ENCODE peak calls at places on chromosomes 12 and 14, in five cellular contexts. One of them, this sample, is unnamed.

GRCh38 chr14:96090441-96091148 is 51.4 kb downstream of the C14orf132 start:
- DNase-seq in heart left ventricle: peak; percentile 90
- DNase-seq in fibroblast of lung: peak; percentile 80
- DNase-seq in thyroid gland: peak; percentile 94
- DNase-seq in astrocyte: peak; percentile 68
- DNase-seq in this sample: no peak

GRCh38 chr12:20798561-20798960 is 11.9 kb upstream of the SLCO1B3 start:
- DNase-seq in astrocyte: peak; percentile 2
- DNase-seq in heart left ventricle: no peak
- DNase-seq in fibroblast of lung: no peak
- DNase-seq in thyroid gland: no peak
- DNase-seq in this sample: peak; percentile 17

GRCh38 chr14:68444449-68445168 is 348.3 kb downstream of the ZFP36L1 start:
- DNase-seq in thyroid gland: peak; percentile 48
- DNase-seq in fibroblast of lung: peak; percentile 64
- DNase-seq in heart left ventricle: peak; percentile 60
- DNase-seq in astrocyte: peak; percentile 74
- DNase-seq in this sample: no peak

GRCh38 chr14:104448321-104448720 is 131.2 kb upstream of the C14orf180 start:
- DNase-seq in fibroblast of lung: no peak
- DNase-seq in thyroid gland: no peak
- DNase-seq in heart left ventricle: no peak
- DNase-seq in astrocyte: no peak
- DNase-seq in this sample: no peak

GRCh38 chr14:98909251-98909944 is 362.6 kb downstream of the BCL11B start:
- DNase-seq in heart left ventricle: no peak
- DNase-seq in thyroid gland: no peak
- DNase-seq in astrocyte: peak; percentile 72
- DNase-seq in fibroblast of lung: peak; percentile 19
- DNase-seq in this sample: peak; percentile 91

GRCh38 chr12:82972624-82973023 is 285.9 kb downstream of the TMTC2 start:
- DNase-seq in heart left ventricle: no peak
- DNase-seq in astrocyte: no peak
- DNase-seq in thyroid gland: no peak
- DNase-seq in fibroblast of lung: no peak
- DNase-seq in this sample: no peak

GRCh38 chr14:25516838-25517237 is 466.9 kb upstream of the STXBP6 start:
- DNase-seq in astrocyte: no peak
- DNase-seq in thyroid gland: no peak
- DNase-seq in heart left ventricle: no peak
- DNase-seq in fibroblast of lung: no peak
- DNase-seq in this sample: no peak

GRCh38 chr12:45730842-45731336 is 1.4 kb downstream of the ARID2 start:
- DNase-seq in thyroid gland: peak; percentile 13
- DNase-seq in heart left ventricle: no peak
- DNase-seq in astrocyte: peak; percentile 37
- DNase-seq in fibroblast of lung: peak; percentile 53
- DNase-seq in this sample: peak; percentile 35

GRCh38 chr14:88993946-88994345 is 169.5 kb downstream of the TTC8 start:
- DNase-seq in thyroid gland: peak; percentile 19
- DNase-seq in heart left ventricle: no peak
- DNase-seq in astrocyte: peak; percentile 87
- DNase-seq in fibroblast of lung: no peak
- DNase-seq in this sample: peak; percentile 90

GRCh38 chr12:12837025-12837872 is 24.1 kb downstream of the DDX47 start:
- DNase-seq in fibroblast of lung: peak; percentile 79
- DNase-seq in heart left ventricle: no peak
- DNase-seq in astrocyte: peak; percentile 71
- DNase-seq in thyroid gland: peak; percentile 51
- DNase-seq in this sample: peak; percentile 96

DNA sequence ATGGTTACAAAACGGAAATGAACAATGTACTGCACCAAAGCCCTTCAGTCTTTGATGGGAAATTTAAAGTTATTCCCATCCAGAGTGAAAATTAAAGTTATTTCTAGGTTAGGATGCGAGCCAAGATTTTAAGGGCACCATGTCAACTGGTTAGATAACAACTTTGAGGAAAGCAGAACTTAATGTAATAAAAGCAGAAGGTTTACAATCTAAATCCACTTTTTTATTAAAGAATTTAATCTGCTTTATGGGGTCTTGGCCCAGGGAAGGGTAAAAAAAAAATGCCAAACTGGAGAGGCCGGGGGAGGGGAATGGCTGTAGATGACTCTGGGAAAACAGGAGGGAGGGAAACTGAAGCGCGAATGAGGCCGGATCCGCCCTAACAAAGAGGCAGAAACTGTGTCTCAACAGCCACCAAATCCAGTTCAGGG is 108.2 kb upstream of the ATF7IP start:
- DNase-seq in astrocyte: no peak
- DNase-seq in fibroblast of lung: no peak
- DNase-seq in thyroid gland: no peak
- DNase-seq in heart left ventricle: no peak
- DNase-seq in this sample: no peak
- H3K4me3 ChIP-seq in astrocyte: no peak overlapping the region
- H3K4me3 ChIP-seq in fibroblast of lung: no peak overlapping the region
- H3K4me3 ChIP-seq in thyroid gland: no peak overlapping the region
- H3K4me3 ChIP-seq in heart left ventricle: peak overlapping the region; percentile 23
- H3K4me3 ChIP-seq in this sample: no peak overlapping the region

DNA sequence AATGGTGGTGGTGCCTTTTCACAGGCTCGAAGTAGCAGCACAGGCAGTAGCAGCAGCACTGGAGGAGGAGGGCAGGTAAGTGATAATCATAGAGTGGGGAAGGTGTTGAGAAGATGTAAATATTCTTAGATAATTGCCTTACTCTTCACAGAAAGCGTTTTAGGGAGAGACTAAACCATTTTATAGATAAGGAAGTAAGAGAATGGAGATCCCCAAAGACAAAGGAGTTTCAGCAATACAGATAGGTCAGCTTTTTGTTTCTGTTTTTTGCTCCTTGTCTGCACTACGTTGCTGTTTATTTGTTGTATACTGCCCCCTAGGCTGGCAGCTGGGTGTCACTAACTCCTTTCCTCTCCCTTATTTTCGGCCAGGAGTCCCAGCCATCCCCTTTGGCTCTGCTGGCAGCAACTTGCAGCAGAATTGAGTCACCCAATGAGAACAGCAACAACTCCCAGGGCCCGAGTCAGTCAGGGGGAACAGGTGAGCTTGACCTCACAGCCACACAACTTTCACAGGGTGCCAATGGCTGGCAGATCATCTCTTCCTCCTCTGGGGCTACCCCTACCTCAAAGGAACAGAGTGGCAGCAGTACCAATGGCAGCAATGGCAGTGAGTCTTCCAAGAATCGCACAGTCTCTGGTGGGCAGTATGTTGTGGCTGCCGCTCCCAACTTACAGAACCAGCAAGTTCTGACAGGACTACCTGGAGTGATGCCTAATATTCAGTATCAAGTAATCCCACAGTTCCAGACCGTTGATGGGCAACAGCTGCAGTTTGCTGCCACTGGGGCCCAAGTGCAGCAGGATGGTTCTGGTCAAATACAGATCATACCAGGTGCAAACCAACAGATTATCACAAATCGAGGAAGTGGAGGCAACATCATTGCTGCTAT is 2.0 kb downstream of the SP1 start:
- DNase-seq in heart left ventricle: peak; percentile 49
- DNase-seq in thyroid gland: peak; percentile 76
- DNase-seq in fibroblast of lung: peak; percentile 73
- DNase-seq in astrocyte: no peak
- DNase-seq in this sample: peak; percentile 96
- TF ChIP-seq CTCF in heart left ventricle: peak; percentile 26
- TF ChIP-seq CTCF in thyroid gland: peak; percentile 26
- TF ChIP-seq CTCF in fibroblast of lung: peak; percentile 53
- TF ChIP-seq CTCF in astrocyte: peak; percentile 22
- TF ChIP-seq CTCF in this sample: peak; percentile 72

DNA sequence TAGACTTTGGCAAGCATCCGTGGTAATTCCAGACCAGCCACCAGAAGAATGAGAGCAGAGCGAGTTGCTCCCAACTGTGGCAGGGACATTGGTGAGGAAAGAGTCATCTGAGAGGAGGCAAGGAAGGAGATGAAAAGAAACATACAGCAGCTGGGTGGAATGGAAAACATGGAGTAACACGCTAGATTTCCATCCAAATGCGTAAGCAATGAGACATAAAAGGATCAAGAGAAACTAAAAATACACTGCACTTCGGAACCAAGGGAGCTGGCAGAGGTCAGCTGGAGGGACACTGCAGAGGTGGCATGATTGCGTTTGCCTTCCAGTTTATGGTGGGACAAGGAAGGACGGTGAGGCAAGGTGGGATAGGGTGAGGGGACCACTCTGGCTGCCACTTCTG is 82.9 kb downstream of the DDX51 start:
- DNase-seq in heart left ventricle: no peak
- DNase-seq in fibroblast of lung: no peak
- DNase-seq in astrocyte: no peak
- DNase-seq in thyroid gland: no peak
- DNase-seq in this sample: no peak
- H3K36me3 ChIP-seq in heart left ventricle: peaks cover 20% of the 10 kb centered on the region
- H3K36me3 ChIP-seq in fibroblast of lung: peaks cover 20% of the 10 kb centered on the region
- H3K36me3 ChIP-seq in astrocyte: peaks cover 36% of the 10 kb centered on the region
- H3K36me3 ChIP-seq in thyroid gland: peaks cover 35% of the 10 kb centered on the region
- H3K36me3 ChIP-seq in this sample: peaks cover 14% of the 10 kb centered on the region

GRCh38 chr14:36068777-36069534 is 107.6 kb downstream of the PTCSC3 start:
- DNase-seq in heart left ventricle: no peak
- DNase-seq in fibroblast of lung: peak; percentile 26
- DNase-seq in astrocyte: peak; percentile 92
- DNase-seq in thyroid gland: peak; percentile 29
- DNase-seq in this sample: peak; percentile 85

GRCh38 chr14:36066636-36067035 is 109.9 kb downstream of the PTCSC3 start:
- DNase-seq in fibroblast of lung: no peak
- DNase-seq in thyroid gland: no peak
- DNase-seq in heart left ventricle: no peak
- DNase-seq in astrocyte: no peak
- DNase-seq in this sample: peak; percentile 60

GRCh38 chr14:36070056-36071043 is 106.2 kb downstream of the PTCSC3 start:
- DNase-seq in fibroblast of lung: peak; percentile 66
- DNase-seq in thyroid gland: peak; percentile 93
- DNase-seq in astrocyte: peak; percentile 51
- DNase-seq in heart left ventricle: peak; percentile 34
- DNase-seq in this sample: peak; percentile 65

GRCh38 chr14:36067428-36068187 is 108.9 kb downstream of the PTCSC3 start:
- DNase-seq in fibroblast of lung: no peak
- DNase-seq in thyroid gland: peak; percentile 52
- DNase-seq in astrocyte: no peak
- DNase-seq in heart left ventricle: peak; percentile 13
- DNase-seq in this sample: peak; percentile 40

DNA sequence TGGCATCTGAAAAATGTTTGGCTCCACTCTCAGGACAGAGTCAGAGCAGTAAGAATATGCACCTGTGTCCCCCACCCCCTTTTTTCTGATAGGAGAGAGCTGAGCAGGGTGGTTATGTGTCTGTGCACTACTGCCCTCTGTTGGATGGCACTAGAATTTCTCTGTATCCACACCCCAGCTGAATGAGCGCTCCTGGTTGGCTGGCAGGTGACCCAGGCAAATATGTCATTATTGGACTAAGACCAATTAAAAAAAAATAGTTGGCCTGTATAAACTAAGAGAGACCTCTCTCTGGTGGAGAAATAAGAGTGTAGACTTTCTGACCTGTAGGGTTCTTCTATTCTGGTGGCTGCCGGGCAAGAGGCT is 107.0 kb downstream of the PTCSC3 start:
- DNase-seq in fibroblast of lung: peak; percentile 24
- DNase-seq in astrocyte: peak; percentile 36
- DNase-seq in thyroid gland: peak; percentile 73
- DNase-seq in heart left ventricle: no peak
- DNase-seq in this sample: peak; percentile 62
- H3K4me3 ChIP-seq in fibroblast of lung: no peak overlapping the region
- H3K4me3 ChIP-seq in astrocyte: peak overlapping the region; percentile 27
- H3K4me3 ChIP-seq in thyroid gland: no peak overlapping the region
- H3K4me3 ChIP-seq in heart left ventricle: no peak overlapping the region
- H3K4me3 ChIP-seq in this sample: no peak overlapping the region

DNA sequence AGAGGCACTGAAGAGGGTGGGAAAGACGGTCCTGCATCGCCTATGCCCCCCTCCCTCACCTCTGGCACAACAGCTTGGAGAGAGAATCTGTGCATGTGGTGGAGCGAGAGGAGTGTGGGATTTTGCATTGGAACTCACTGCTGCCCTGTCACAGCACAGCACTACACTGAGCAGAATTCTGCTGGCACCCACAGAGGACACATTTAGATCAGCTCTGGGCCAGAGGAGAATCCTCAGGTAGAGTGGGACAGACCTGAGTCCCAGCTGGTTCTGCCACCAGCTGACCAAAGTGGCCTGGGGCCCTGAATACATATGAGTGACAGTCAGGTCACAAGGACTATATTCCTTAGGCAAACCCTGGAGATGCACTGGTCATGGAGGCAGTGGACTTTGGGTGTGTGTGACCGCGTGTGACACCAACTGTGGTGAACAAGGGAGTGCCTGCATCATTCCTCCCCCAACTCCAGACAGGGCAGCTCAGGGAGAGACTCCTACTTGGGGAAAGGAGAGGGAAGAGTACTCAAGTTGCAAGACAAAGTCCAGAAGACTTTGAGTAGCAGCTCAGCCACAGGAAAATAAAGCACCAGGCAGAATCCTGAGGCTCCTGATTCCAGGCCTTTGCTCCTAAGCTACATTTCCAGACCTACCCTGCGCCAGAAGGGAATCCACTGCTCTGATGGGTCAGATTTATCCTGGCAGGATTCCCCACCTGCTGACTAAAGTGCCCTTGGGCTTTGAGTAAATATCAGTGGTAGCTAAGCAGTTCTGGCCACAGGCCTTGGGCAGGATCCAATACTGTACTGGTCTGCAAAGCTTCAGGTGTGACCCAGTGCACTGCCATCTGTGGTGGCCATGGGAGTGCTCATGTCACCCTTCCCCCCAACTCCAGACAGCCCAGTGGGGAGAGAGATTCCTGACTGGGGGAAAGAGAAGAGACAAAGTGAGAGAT is 10.6 kb upstream of the ACOT1 start:
- DNase-seq in heart left ventricle: peak; percentile 82
- DNase-seq in astrocyte: peak; percentile 39
- DNase-seq in thyroid gland: peak; percentile 87
- DNase-seq in fibroblast of lung: no peak
- DNase-seq in this sample: peak; percentile 52
- TF ChIP-seq CTCF in heart left ventricle: no peak
- TF ChIP-seq CTCF in astrocyte: no peak
- TF ChIP-seq CTCF in thyroid gland: no peak
- TF ChIP-seq CTCF in fibroblast of lung: no peak
- TF ChIP-seq CTCF in this sample: no peak

GRCh38 chr12:109089683-109090082 is 3.6 kb downstream of the ALKBH2 start:
- DNase-seq in astrocyte: no peak
- DNase-seq in heart left ventricle: no peak
- DNase-seq in thyroid gland: no peak
- DNase-seq in fibroblast of lung: no peak
- DNase-seq in this sample: no peak

GRCh38 chr12:109085590-109085989 is 7.7 kb downstream of the ALKBH2 start:
- DNase-seq in heart left ventricle: no peak
- DNase-seq in thyroid gland: no peak
- DNase-seq in fibroblast of lung: no peak
- DNase-seq in astrocyte: no peak
- DNase-seq in this sample: no peak

GRCh38 chr12:109087250-109087649 is 6.0 kb downstream of the ALKBH2 start:
- DNase-seq in astrocyte: no peak
- DNase-seq in heart left ventricle: no peak
- DNase-seq in thyroid gland: no peak
- DNase-seq in fibroblast of lung: no peak
- DNase-seq in this sample: no peak

GRCh38 chr12:109092484-109093021 is 719 bp downstream of the ALKBH2 start:
- DNase-seq in fibroblast of lung: no peak
- DNase-seq in astrocyte: no peak
- DNase-seq in heart left ventricle: no peak
- DNase-seq in thyroid gland: no peak
- DNase-seq in this sample: no peak

GRCh38 chr12:109088818-109089217 is 4.5 kb downstream of the ALKBH2 start:
- DNase-seq in fibroblast of lung: peak; percentile 66
- DNase-seq in astrocyte: no peak
- DNase-seq in thyroid gland: no peak
- DNase-seq in heart left ventricle: no peak
- DNase-seq in this sample: no peak
- H3K36me3 ChIP-seq in fibroblast of lung: peaks cover 5% of the 10 kb centered on the region
- H3K36me3 ChIP-seq in astrocyte: peaks cover 27% of the 10 kb centered on the region
- H3K36me3 ChIP-seq in thyroid gland: peaks cover 28% of the 10 kb centered on the region
- H3K36me3 ChIP-seq in heart left ventricle: peaks cover 22% of the 10 kb centered on the region
- H3K36me3 ChIP-seq in this sample: peaks cover 15% of the 10 kb centered on the region